ENCODE peak calls at places on chromosomes 6 and 20, in seven cellular contexts. One of them, this sample, is unnamed.
A peak's percentile ranks its signal among the peaks of the same experiment; 100 is the strongest.

GRCh38 chr20:6783752-6784725 is 16.6 kb downstream of the BMP2 start:
- DNase-seq in iris pigment epithelial cell: peak; percentile 68
- DNase-seq in NCI-H460: no peak
- DNase-seq in myocyte: no peak
- DNase-seq in GM13976: no peak
- DNase-seq in NAMALWA: no peak
- DNase-seq in T-helper 17 cell: no peak
- DNase-seq in this sample: no peak

GRCh38 chr6:28927856-28928255 is 4.1 kb upstream of the TRIM27 start:
- DNase-seq in iris pigment epithelial cell: no peak
- DNase-seq in NCI-H460: no peak
- DNase-seq in myocyte: no peak
- DNase-seq in GM13976: no peak
- DNase-seq in NAMALWA: no peak
- DNase-seq in T-helper 17 cell: no peak
- DNase-seq in this sample: no peak

GRCh38 chr6:73743556-73743955 is 47.6 kb downstream of the CD109 start:
- DNase-seq in iris pigment epithelial cell: peak; percentile 12
- DNase-seq in NCI-H460: no peak
- DNase-seq in myocyte: no peak
- DNase-seq in GM13976: no peak
- DNase-seq in NAMALWA: no peak
- DNase-seq in T-helper 17 cell: no peak
- DNase-seq in this sample: no peak

GRCh38 chr20:47952165-47952564 is 166.9 kb upstream of the SULF2 start:
- DNase-seq in iris pigment epithelial cell: no peak
- DNase-seq in NCI-H460: no peak
- DNase-seq in myocyte: no peak
- DNase-seq in GM13976: no peak
- DNase-seq in NAMALWA: no peak
- DNase-seq in T-helper 17 cell: no peak
- DNase-seq in this sample: no peak

GRCh38 chr6:77457720-77458349 is 5.5 kb downstream of the HTR1B start:
- DNase-seq in iris pigment epithelial cell: peak; percentile 97
- DNase-seq in NCI-H460: peak; percentile 85
- DNase-seq in myocyte: peak; percentile 90
- DNase-seq in GM13976: peak; percentile 52
- DNase-seq in NAMALWA: peak; percentile 60
- DNase-seq in T-helper 17 cell: no peak
- DNase-seq in this sample: peak; percentile 61

GRCh38 chr20:63024573-63025392 is 18.0 kb upstream of the BHLHE23 start:
- DNase-seq in iris pigment epithelial cell: no peak
- DNase-seq in NCI-H460: no peak
- DNase-seq in myocyte: no peak
- DNase-seq in GM13976: no peak
- DNase-seq in NAMALWA: no peak
- DNase-seq in T-helper 17 cell: no peak
- DNase-seq in this sample: no peak

GRCh38 chr6:101605874-101606273 is 212.4 kb downstream of the GRIK2 start:
- DNase-seq in iris pigment epithelial cell: peak; percentile 12
- DNase-seq in NCI-H460: no peak
- DNase-seq in myocyte: no peak
- DNase-seq in GM13976: no peak
- DNase-seq in NAMALWA: no peak
- DNase-seq in T-helper 17 cell: no peak
- DNase-seq in this sample: no peak

GRCh38 chr6:42361036-42361435 is 90.7 kb downstream of the TRERF1 start:
- DNase-seq in iris pigment epithelial cell: no peak
- DNase-seq in NCI-H460: no peak
- DNase-seq in myocyte: no peak
- DNase-seq in GM13976: no peak
- DNase-seq in NAMALWA: no peak
- DNase-seq in T-helper 17 cell: no peak
- DNase-seq in this sample: no peak

GRCh38 chr6:90110971-90111370 is 185.7 kb downstream of the BACH2 start:
- DNase-seq in iris pigment epithelial cell: no peak
- DNase-seq in NCI-H460: no peak
- DNase-seq in myocyte: no peak
- DNase-seq in GM13976: no peak
- DNase-seq in NAMALWA: no peak
- DNase-seq in T-helper 17 cell: peak; percentile 30
- DNase-seq in this sample: no peak

GRCh38 chr6:4313044-4313686 is 177.8 kb upstream of the ECI2 start:
- DNase-seq in iris pigment epithelial cell: peak; percentile 98
- DNase-seq in NCI-H460: peak; percentile 60
- DNase-seq in myocyte: peak; percentile 87
- DNase-seq in GM13976: no peak
- DNase-seq in NAMALWA: peak; percentile 3
- DNase-seq in T-helper 17 cell: no peak
- DNase-seq in this sample: no peak

GRCh38 chr6:36493859-36494258 is 51.1 kb downstream of the KCTD20 start:
- DNase-seq in iris pigment epithelial cell: peak; percentile 60
- DNase-seq in NCI-H460: no peak
- DNase-seq in myocyte: no peak
- DNase-seq in GM13976: no peak
- DNase-seq in NAMALWA: no peak
- DNase-seq in T-helper 17 cell: no peak
- DNase-seq in this sample: no peak

GRCh38 chr6:166556871-166557322 is 29.6 kb downstream of the RAMACL start:
- DNase-seq in iris pigment epithelial cell: peak; percentile 85
- DNase-seq in NCI-H460: peak; percentile 87
- DNase-seq in myocyte: peak; percentile 100
- DNase-seq in GM13976: no peak
- DNase-seq in NAMALWA: no peak
- DNase-seq in T-helper 17 cell: no peak
- DNase-seq in this sample: no peak

GRCh38 chr6:108561742-108562502 is 1.2 kb downstream of the FOXO3 start:
- DNase-seq in iris pigment epithelial cell: peak; percentile 28
- DNase-seq in NCI-H460: no peak
- DNase-seq in myocyte: peak; percentile 48
- DNase-seq in GM13976: no peak
- DNase-seq in NAMALWA: no peak
- DNase-seq in T-helper 17 cell: no peak
- DNase-seq in this sample: no peak

GRCh38 chr6:158573542-158573931 is 13.6 kb downstream of the TMEM181 start:
- DNase-seq in iris pigment epithelial cell: no peak
- DNase-seq in NCI-H460: no peak
- DNase-seq in myocyte: no peak
- DNase-seq in GM13976: no peak
- DNase-seq in NAMALWA: no peak
- DNase-seq in T-helper 17 cell: no peak
- DNase-seq in this sample: no peak

GRCh38 chr20:32911355-32911754 is 52.6 kb downstream of the EFCAB8 start:
- DNase-seq in iris pigment epithelial cell: no peak
- DNase-seq in NCI-H460: no peak
- DNase-seq in myocyte: no peak
- DNase-seq in GM13976: no peak
- DNase-seq in NAMALWA: no peak
- DNase-seq in T-helper 17 cell: no peak
- DNase-seq in this sample: no peak

GRCh38 chr6:30612213-30612612 is 4.8 kb downstream of the PPP1R10 start:
- DNase-seq in iris pigment epithelial cell: peak; percentile 48
- DNase-seq in NCI-H460: no peak
- DNase-seq in myocyte: peak; percentile 61
- DNase-seq in GM13976: no peak
- DNase-seq in NAMALWA: no peak
- DNase-seq in T-helper 17 cell: no peak
- DNase-seq in this sample: no peak

GRCh38 chr6:33987531-33988021 is 158.3 kb downstream of the GRM4 start:
- DNase-seq in iris pigment epithelial cell: no peak
- DNase-seq in NCI-H460: peak; percentile 46
- DNase-seq in myocyte: peak; percentile 48
- DNase-seq in GM13976: no peak
- DNase-seq in NAMALWA: no peak
- DNase-seq in T-helper 17 cell: no peak
- DNase-seq in this sample: no peak

GRCh38 chr20:61954276-61955021 is 111.2 kb downstream of the TAF4 start:
- DNase-seq in iris pigment epithelial cell: no peak
- DNase-seq in NCI-H460: no peak
- DNase-seq in myocyte: no peak
- DNase-seq in GM13976: no peak
- DNase-seq in NAMALWA: no peak
- DNase-seq in T-helper 17 cell: no peak
- DNase-seq in this sample: no peak

GRCh38 chr6:167569041-167569805 is 244.3 kb downstream of the TTLL2 start:
- DNase-seq in iris pigment epithelial cell: no peak
- DNase-seq in NCI-H460: no peak
- DNase-seq in myocyte: no peak
- DNase-seq in GM13976: no peak
- DNase-seq in NAMALWA: no peak
- DNase-seq in T-helper 17 cell: no peak
- DNase-seq in this sample: no peak